ENCODE peak calls at places on chromosomes 3 and 15, in seven cellular contexts. G is DND-41, V is epithelial cell of esophagus, I is lower lobe of right lung, K is HCT116, T is sigmoid colon, L is tibial artery. P is an unnamed sample.
A peak's percentile ranks its signal among the peaks of the same experiment; 100 is the strongest.

GRCh38 chr3:128727996-128728395 is 2.0 kb downstream of the RAB7A start:
- DNase-seq in G (no peak), V (peak; percentile 50), I (no peak), K (no peak), T (no peak), L (no peak), P (no peak)

GRCh38 chr3:9168230-9168629 is 81.2 kb downstream of the SRGAP3 start:
- DNase-seq in G (no peak), V (peak; percentile 82), I (no peak), K (no peak), T (no peak), L (no peak), P (no peak)

GRCh38 chr3:156997351-156997750 is 162.6 kb downstream of the CCNL1 start:
- DNase-seq in G (no peak), V (peak; percentile 19), I (no peak), K (no peak), T (no peak), L (no peak), P (no peak)

GRCh38 chr3:109707642-109708041 is 370.3 kb upstream of the DPPA4 start:
- DNase-seq in G (peak; percentile 27), V (no peak), I (no peak), K (no peak), T (no peak), L (no peak), P (no peak)

GRCh38 chr3:74463515-74463914 is 150.9 kb downstream of the CNTN3 start:
- DNase-seq in G (no peak), V (no peak), I (no peak), K (no peak), T (no peak), L (no peak), P (no peak)

GRCh38 chr3:190883973-190884832 is 21.7 kb upstream of the GMNC start:
- DNase-seq in G (peak; percentile 47), V (peak; percentile 67), I (no peak), K (peak; percentile 54), T (no peak), L (no peak), P (no peak)

GRCh38 chr15:91408476-91409076 is 308.5 kb downstream of the SV2B start:
- DNase-seq in G (no peak), V (no peak), I (no peak), K (no peak), T (no peak), L (no peak), P (no peak)

GRCh38 chr15:40061212-40061901 is 22.4 kb upstream of the SRP14 start:
- DNase-seq in G (no peak), V (no peak), I (no peak), K (no peak), T (peak; percentile 29), L (peak; percentile 7), P (no peak)

GRCh38 chr3:72663429-72663828 is 184.8 kb downstream of the SHQ1 start:
- DNase-seq in G (no peak), V (no peak), I (no peak), K (no peak), T (no peak), L (no peak), P (no peak)

GRCh38 chr3:156533205-156533604 is 21.7 kb downstream of the SSR3 start:
- DNase-seq in G (no peak), V (no peak), I (no peak), K (no peak), T (no peak), L (no peak), P (no peak)

GRCh38 chr15:52115598-52116427 is 3.2 kb upstream of the BCL2L10 start:
- DNase-seq in G (no peak), V (no peak), I (no peak), K (no peak), T (no peak), L (no peak), P (no peak)

GRCh38 chr15:100031665-100032357 is 298.6 kb upstream of the LYSMD4 start:
- DNase-seq in G (no peak), V (no peak), I (no peak), K (no peak), T (no peak), L (peak; percentile 29), P (no peak)

GRCh38 chr3:38588276-38588971 is 61.1 kb downstream of the SCN5A start:
- DNase-seq in G (no peak), V (no peak), I (peak; percentile 32), K (no peak), T (no peak), L (peak; percentile 45), P (no peak)

GRCh38 chr15:67784057-67784781 is 41.1 kb upstream of the SKOR1 start:
- DNase-seq in G (peak; percentile 92), V (no peak), I (no peak), K (no peak), T (no peak), L (no peak), P (peak; percentile 85)

GRCh38 chr3:130258532-130258952 is 86.9 kb upstream of the COL6A5 start:
- DNase-seq in G (no peak), V (peak; percentile 23), I (no peak), K (no peak), T (no peak), L (no peak), P (no peak)

GRCh38 chr3:54862526-54862925 is 65.3 kb downstream of the LRTM1 start:
- DNase-seq in G (no peak), V (no peak), I (no peak), K (no peak), T (no peak), L (no peak), P (peak; percentile 54)

GRCh38 chr3:62525276-62525675 is 151.9 kb upstream of the FEZF2 start:
- DNase-seq in G (no peak), V (peak; percentile 88), I (no peak), K (no peak), T (no peak), L (no peak), P (no peak)

GRCh38 chr3:156978471-156978961 is 152.4 kb downstream of the LEKR1 start:
- DNase-seq in G (no peak), V (no peak), I (no peak), K (no peak), T (no peak), L (no peak), P (no peak)

GRCh38 chr3:127670761-127671522 is 1.8 kb upstream of the ABTB1 start:
- DNase-seq in G (no peak), V (no peak), I (no peak), K (no peak), T (peak; percentile 64), L (peak; percentile 63), P (no peak)

GRCh38 chr3:185561374-185561943 is 9.1 kb upstream of the LIPH start:
- DNase-seq in G (no peak), V (no peak), I (peak; percentile 81), K (no peak), T (no peak), L (no peak), P (no peak)

GRCh38 chr15:25848769-25849430 is 14.2 kb downstream of the ATP10A start:
- DNase-seq in G (no peak), V (no peak), I (no peak), K (no peak), T (no peak), L (no peak), P (no peak)

GRCh38 chr15:25847066-25847465 is 16.1 kb downstream of the ATP10A start:
- DNase-seq in G (no peak), V (no peak), I (no peak), K (no peak), T (no peak), L (no peak), P (no peak)

GRCh38 chr15:25846377-25846776 is 16.8 kb downstream of the ATP10A start:
- DNase-seq in G (no peak), V (no peak), I (no peak), K (no peak), T (no peak), L (no peak), P (no peak)

GRCh38 chr15:25849431-25849921 is 13.7 kb downstream of the ATP10A start:
- DNase-seq in G (no peak), V (peak; percentile 66), I (no peak), K (no peak), T (peak; percentile 75), L (no peak), P (no peak)

GRCh38 chr15:25848325-25848724 is 14.8 kb downstream of the ATP10A start:
- DNase-seq in G (no peak), V (no peak), I (no peak), K (no peak), T (no peak), L (no peak), P (no peak)
- TF ChIP-seq CTCF in G (no peak), V (no peak), I (no peak), K (no peak), T (no peak), L (no peak), P (no peak)

GRCh38 chr15:25830844-25831443 is 32.2 kb downstream of the ATP10A start:
- DNase-seq in G (no peak), V (peak; percentile 37), I (no peak), K (no peak), T (peak; percentile 89), L (peak; percentile 89), P (no peak)
- H3K4me3 ChIP-seq in G (no peak overlapping the region), V (no peak overlapping the region), I (no peak overlapping the region), K (no peak overlapping the region), T (peak overlapping the region; percentile 25), L (peak overlapping the region; percentile 40), P (no peak overlapping the region)

DNA sequence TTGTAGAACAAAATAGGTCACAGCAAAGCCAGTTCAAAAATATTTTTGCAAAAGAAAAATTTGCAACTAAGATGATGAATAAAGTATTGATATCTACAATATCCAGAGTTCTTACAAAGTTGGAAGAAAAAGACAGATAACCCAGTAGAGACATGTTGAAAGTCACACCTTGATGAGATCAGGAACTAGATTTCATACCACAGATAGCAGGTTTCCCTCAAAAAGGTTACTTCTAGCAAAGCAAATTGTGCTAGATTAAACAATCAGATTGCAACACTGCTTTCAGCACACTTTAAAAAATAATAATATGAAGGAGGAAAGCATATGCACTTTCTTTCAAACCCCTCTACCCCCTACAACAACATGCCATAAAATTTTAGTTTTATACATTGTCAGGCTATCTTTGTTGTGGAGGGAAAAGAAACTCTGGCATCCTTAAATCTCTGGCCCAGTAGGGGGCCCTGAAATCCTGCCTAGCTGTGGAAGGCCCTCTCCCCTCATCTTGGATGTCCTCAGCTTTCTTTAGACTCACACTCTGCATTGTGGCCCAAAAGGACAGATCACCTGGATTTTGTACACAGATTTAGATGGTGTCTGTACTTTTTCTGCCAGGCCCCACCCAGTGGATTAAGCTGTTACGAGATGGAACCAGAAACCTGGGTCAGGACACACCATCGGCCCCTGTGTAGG is 50.9 kb downstream of the CCR3 start:
- DNase-seq in G (no peak), V (no peak), I (no peak), K (no peak), T (no peak), L (no peak), P (no peak)
- TF ChIP-seq CTCF in G (peak; percentile 45), V (no peak), I (no peak), K (no peak), T (no peak), L (no peak), P (no peak)

DNA sequence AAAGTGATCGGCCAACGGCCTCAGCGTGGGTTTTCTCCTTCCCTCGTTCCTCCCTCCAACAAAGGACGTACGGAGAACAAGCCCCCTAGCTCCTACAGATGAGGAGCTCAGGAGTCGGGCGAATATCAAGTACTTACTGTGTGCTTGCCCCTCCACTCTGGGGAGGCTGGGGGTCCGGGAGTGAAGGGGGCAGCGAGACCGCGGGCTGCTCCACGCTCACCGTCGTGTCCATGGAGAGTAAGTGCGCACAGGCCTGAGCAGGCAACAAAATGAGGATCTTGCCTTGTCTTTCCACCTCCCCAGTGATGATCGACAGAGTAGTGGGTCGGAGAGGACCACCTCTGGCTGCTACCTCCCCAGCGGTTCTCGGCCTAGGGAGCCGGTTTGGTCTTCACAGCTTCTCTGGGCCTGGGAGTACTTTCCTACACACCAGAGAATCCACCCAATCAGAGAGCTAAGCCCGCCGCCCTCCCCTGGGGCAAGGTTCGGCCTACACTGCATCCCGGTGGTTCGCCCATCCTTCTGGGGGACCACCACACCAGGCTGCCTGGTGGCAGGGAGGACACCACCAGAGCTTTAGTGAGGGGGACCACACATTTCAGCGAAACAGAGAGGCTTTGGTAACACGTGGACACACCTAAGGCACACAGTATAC is 599 bp upstream of the TRANK1 start:
- DNase-seq in G (no peak), V (no peak), I (no peak), K (no peak), T (no peak), L (no peak), P (no peak)
- H3K4me3 ChIP-seq in G (peak overlapping the region; percentile 61), V (peak overlapping the region; percentile 56), I (peak overlapping the region; percentile 87), K (no peak overlapping the region), T (peak overlapping the region; percentile 78), L (peak overlapping the region; percentile 72), P (no peak overlapping the region)